ENCODE peak calls at places on chromosomes 1 and 21, in ten cellular contexts. V, B, G, I, N, P, L, W, Z and S are unnamed samples.
A peak's percentile ranks its signal among the peaks of the same experiment; 100 is the strongest.

GRCh38 chr21:31580866-31581276 is 78.6 kb upstream of the SOD1 start:
- DNase-seq in P (peak; percentile 68), B (no peak), I (peak; percentile 40), N (peak; percentile 59), Z (peak; percentile 72), G (peak; percentile 55), W (peak; percentile 69), L (peak; percentile 31), V (peak; percentile 74), S (peak; percentile 24)

GRCh38 chr1:111803951-111804350 is 48.2 kb downstream of the DDX20 start:
- DNase-seq in W (no peak), L (no peak), N (no peak), G (no peak), I (no peak), P (no peak), V (no peak), Z (no peak), B (no peak), S (no peak)

GRCh38 chr1:84672080-84672735 is 18.1 kb downstream of the SSX2IP start:
- DNase-seq in Z (no peak), P (no peak), V (no peak), G (no peak), L (no peak), W (no peak), N (no peak), B (no peak), I (no peak), S (no peak)

GRCh38 chr1:110212165-110213142 is 2.3 kb downstream of the KCNC4 start:
- DNase-seq in Z (peak; percentile 17), I (no peak), V (no peak), L (no peak), P (no peak), G (no peak), W (no peak), N (no peak), B (no peak), S (no peak)

GRCh38 chr1:198493324-198493723 is 47.2 kb downstream of the ATP6V1G3 start:
- DNase-seq in V (no peak), L (no peak), Z (no peak), G (no peak), N (no peak), P (no peak), B (no peak), W (no peak), I (no peak), S (no peak)

GRCh38 chr1:15627343-15627988 is 10.2 kb downstream of the DDI2 start:
- DNase-seq in N (no peak), L (no peak), P (no peak), G (no peak), B (no peak), I (peak; percentile 83), W (peak; percentile 76), V (no peak), Z (no peak), S (no peak)

GRCh38 chr1:25991937-25992688 is 5.8 kb downstream of the PAFAH2 start:
- DNase-seq in Z (no peak), L (no peak), G (peak; percentile 5), V (no peak), N (no peak), P (no peak), I (no peak), W (no peak), B (no peak), S (no peak)

GRCh38 chr1:225817611-225818061 is 7.7 kb downstream of the EPHX1 start:
- DNase-seq in L (peak; percentile 91), G (peak; percentile 79), I (peak; percentile 83), Z (peak; percentile 95), P (no peak), B (no peak), N (no peak), W (no peak), V (no peak), S (peak; percentile 50)

GRCh38 chr1:208997726-208998312 is 585.7 kb upstream of the CAMK1G start:
- DNase-seq in B (no peak), V (no peak), G (peak; percentile 46), P (no peak), Z (no peak), I (peak; percentile 10), N (no peak), W (peak; percentile 7), L (no peak), S (no peak)

GRCh38 chr1:225146478-225146877 is 217.0 kb downstream of the DNAH14 start:
- DNase-seq in V (no peak), G (no peak), B (no peak), W (peak; percentile 1), N (no peak), Z (no peak), I (no peak), L (no peak), P (no peak), S (no peak)

GRCh38 chr1:204104331-204105222 is 31.7 kb downstream of the SOX13 start:
- DNase-seq in W (no peak), I (no peak), G (peak; percentile 28), B (no peak), Z (peak; percentile 29), P (no peak), N (peak; percentile 79), L (peak; percentile 42), V (peak; percentile 77), S (peak; percentile 87)

GRCh38 chr1:119771016-119771415 is 2.3 kb upstream of the HMGCS2 start:
- DNase-seq in I (no peak), W (no peak), P (no peak), G (no peak), N (no peak), Z (no peak), B (no peak), L (no peak), V (no peak), S (no peak)

GRCh38 chr1:30525631-30525979 is 197.8 kb downstream of the MATN1 start:
- DNase-seq in W (no peak), G (no peak), N (no peak), P (no peak), L (no peak), I (no peak), V (no peak), B (no peak), Z (no peak), S (no peak)

GRCh38 chr1:86618358-86618757 is 71.5 kb downstream of the CLCA4 start:
- DNase-seq in P (no peak), L (no peak), W (no peak), G (peak; percentile 64), Z (no peak), I (no peak), V (no peak), B (no peak), N (no peak), S (no peak)

GRCh38 chr1:84892657-84893618 is at the start of gene LPAR3:
- DNase-seq in N (peak; percentile 7), G (peak; percentile 36), L (no peak), B (no peak), P (no peak), W (no peak), I (no peak), Z (peak; percentile 81), V (peak; percentile 74), S (no peak)

GRCh38 chr1:158527190-158527815 is 26.9 kb downstream of the OR6Y1 start:
- DNase-seq in G (peak; percentile 30), B (no peak), P (no peak), W (peak; percentile 39), N (no peak), Z (no peak), I (peak; percentile 16), L (peak; percentile 19), V (no peak), S (peak; percentile 68)

GRCh38 chr1:116990612-116991151 is 10.9 kb upstream of the CD101 start:
- DNase-seq in I (no peak), W (no peak), N (no peak), B (no peak), G (peak; percentile 90), V (peak; percentile 84), Z (peak; percentile 64), L (no peak), P (no peak), S (peak; percentile 34)